ENCODE peak calls at places on chromosome 10, in five cellular contexts. J is left cardiac atrium; I is CMK; U is stimulated activated CD4-positive, alpha-beta T cell treated with anti-CD3 and anti-CD28 coated beads, Interleukin-1b, Interleukin-23, amount 100 ng/mL, for 4 hours; V is choroid plexus epithelial cell. M is an unnamed sample.

GRCh38 chr10:58920655-58921003 is 255.8 kb upstream of the PHYHIPL start:
- DNase-seq in J (no peak), I (no peak), U (no peak), V (no peak), M (no peak)

GRCh38 chr10:132412316-132413192 is 15.6 kb downstream of the PWWP2B start:
- DNase-seq in J (no peak), I (no peak), U (no peak), V (no peak), M (no peak)

GRCh38 chr10:56586391-56586790 is 225.3 kb upstream of the ZWINT start:
- DNase-seq in J (no peak), I (no peak), U (no peak), V (peak), M (no peak)

GRCh38 chr10:71176661-71177060 is 35.7 kb upstream of the UNC5B start:
- DNase-seq in J (no peak), I (no peak), U (no peak), V (no peak), M (no peak)

GRCh38 chr10:101708073-101708472 is 13.1 kb upstream of the FBXW4 start:
- DNase-seq in J (no peak), I (no peak), U (no peak), V (no peak), M (no peak)

GRCh38 chr10:86583983-86584382 is 62.4 kb upstream of the WAPL start:
- DNase-seq in J (no peak), I (no peak), U (no peak), V (no peak), M (peak)

GRCh38 chr10:22246680-22247391 is 29.0 kb upstream of the EBLN1 start:
- DNase-seq in J (no peak), I (no peak), U (no peak), V (peak), M (no peak)

GRCh38 chr10:5557040-5557721 is 32.4 kb downstream of the CALML3 start:
- DNase-seq in J (no peak), I (no peak), U (no peak), V (no peak), M (no peak)

GRCh38 chr10:24034571-24034970 is 174.4 kb upstream of the KIAA1217 start:
- DNase-seq in J (no peak), I (no peak), U (no peak), V (peak), M (no peak)

GRCh38 chr10:110150981-110151380 is 56.4 kb upstream of the MXI1 start:
- DNase-seq in J (no peak), I (no peak), U (no peak), V (no peak), M (no peak)

M was measured in HL-60.